ENCODE peak calls at places on chromosomes 4 and X, in eight cellular contexts. Q, H, E, Z, N, U, B and C are unnamed samples.

GRCh38 chrX:130098202-130098552 is 12.1 kb downstream of the ELF4 start:
- DNase-seq in Q (no peak), H (no peak), E (no peak), Z (no peak), N (no peak), U (no peak), B (no peak), C (no peak)

GRCh38 chrX:68648960-68649359 is 1.5 kb downstream of the STARD8 start:
- DNase-seq in Q (no peak), H (no peak), E (no peak), Z (no peak), N (no peak), U (no peak), B (no peak), C (no peak)

GRCh38 chr4:127212701-127213100 is 420.1 kb upstream of the INTU start:
- DNase-seq in Q (no peak), H (no peak), E (no peak), Z (no peak), N (no peak), U (no peak), B (no peak), C (no peak)

GRCh38 chr4:128600996-128601857 is 208.3 kb upstream of the JADE1 start:
- DNase-seq in Q (no peak), H (no peak), E (peak; percentile 43), Z (peak; percentile 94), N (peak; percentile 70), U (peak; percentile 99), B (peak; percentile 80), C (peak; percentile 43)

GRCh38 chr4:81724925-81725329 is 253.2 kb upstream of the RASGEF1B start:
- DNase-seq in Q (peak; percentile 17), H (no peak), E (peak; percentile 34), Z (peak; percentile 46), N (peak; percentile 84), U (peak; percentile 18), B (peak; percentile 23), C (no peak)

GRCh38 chr4:119314356-119314755 is 7.6 kb downstream of the FABP2 start:
- DNase-seq in Q (no peak), H (peak; percentile 38), E (peak; percentile 53), Z (no peak), N (no peak), U (peak; percentile 68), B (no peak), C (no peak)

GRCh38 chr4:86338521-86338920 is 21.3 kb downstream of the MAPK10 start:
- DNase-seq in Q (no peak), H (no peak), E (no peak), Z (no peak), N (no peak), U (peak; percentile 23), B (no peak), C (no peak)

GRCh38 chrX:154840856-154841255 is 6.4 kb upstream of the SMIM9 start:
- DNase-seq in Q (no peak), H (peak; percentile 37), E (peak; percentile 60), Z (no peak), N (no peak), U (peak; percentile 75), B (peak; percentile 13), C (no peak)

GRCh38 chr4:174935607-174936006 is 17.4 kb downstream of the ADAM29 start:
- DNase-seq in Q (no peak), H (no peak), E (no peak), Z (no peak), N (no peak), U (no peak), B (no peak), C (no peak)

GRCh38 chr4:89539374-89539773 is 231.8 kb upstream of the GPRIN3 start:
- DNase-seq in Q (no peak), H (no peak), E (no peak), Z (peak; percentile 84), N (no peak), U (peak; percentile 67), B (no peak), C (no peak)

GRCh38 chrX:150454508-150455219 is 91.5 kb downstream of the MAMLD1 start:
- DNase-seq in Q (no peak), H (no peak), E (no peak), Z (no peak), N (no peak), U (no peak), B (no peak), C (no peak)

GRCh38 chr4:3112241-3112978 is 37.9 kb downstream of the HTT start:
- DNase-seq in Q (no peak), H (no peak), E (no peak), Z (no peak), N (no peak), U (no peak), B (no peak), C (no peak)
- H3K27ac ChIP-seq in Q (no peak overlapping the region), H (no peak overlapping the region), E (peak overlapping the region; percentile 3), Z (no peak overlapping the region), N (peak overlapping the region; percentile 38), U (no peak overlapping the region), B (no peak overlapping the region), C (no peak overlapping the region)

GRCh38 chr4:123672987-123673386 is 276.4 kb downstream of the SPRY1 start:
- DNase-seq in Q (no peak), H (no peak), E (peak; percentile 27), Z (no peak), N (no peak), U (peak; percentile 50), B (no peak), C (no peak)
- H3K9me3 ChIP-seq in Q (no peaks in the 10 kb centered on the region), H (no peaks in the 10 kb centered on the region), E (no peaks in the 10 kb centered on the region), Z (no peaks in the 10 kb centered on the region), N (no peaks in the 10 kb centered on the region), U (no peaks in the 10 kb centered on the region), B (no peaks in the 10 kb centered on the region), C (no peaks in the 10 kb centered on the region)

GRCh38 chr4:53477038-53477565 is 99.7 kb downstream of the FIP1L1 start:
- DNase-seq in Q (no peak), H (no peak), E (no peak), Z (no peak), N (no peak), U (no peak), B (no peak), C (no peak)
- H3K4me3 ChIP-seq in Q (no peak overlapping the region), H (no peak overlapping the region), E (no peak overlapping the region), Z (no peak overlapping the region), N (no peak overlapping the region), U (no peak overlapping the region), B (no peak overlapping the region), C (no peak overlapping the region)

GRCh38 chrX:1536712-1537030 is 314 bp downstream of the P2RY8 start:
- DNase-seq in Q (no peak), H (no peak), E (no peak), Z (no peak), N (no peak), U (no peak), B (no peak), C (no peak)
- H3K27ac ChIP-seq in Q (peak overlapping the region; percentile 91), H (peak overlapping the region; percentile 78), E (no peak overlapping the region), Z (peak overlapping the region; percentile 84), N (peak overlapping the region; percentile 25), U (no peak overlapping the region), B (peak overlapping the region; percentile 74), C (peak overlapping the region; percentile 13)

DNA sequence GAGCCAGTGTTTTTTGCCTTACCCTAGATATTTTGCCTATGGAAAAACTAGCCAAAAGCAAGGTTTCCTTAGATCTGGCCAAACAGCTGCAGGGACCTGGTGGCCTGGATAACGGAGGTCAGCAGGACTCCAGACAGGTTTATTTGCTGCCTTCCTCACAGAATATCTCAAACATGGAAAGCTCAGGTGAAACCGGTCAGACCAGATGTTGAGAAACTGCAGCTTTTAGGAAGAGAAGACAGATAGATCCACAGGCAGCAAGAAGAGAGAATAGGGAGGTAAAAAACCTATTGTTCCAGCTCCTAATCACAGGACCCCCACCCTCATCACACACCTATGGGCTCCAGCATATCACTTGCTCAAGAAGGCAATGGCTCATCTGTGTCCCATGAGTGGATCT is 16.2 kb downstream of the SLC16A2 start:
- DNase-seq in Q (no peak), H (no peak), E (no peak), Z (no peak), N (no peak), U (no peak), B (no peak), C (no peak)
- H3K9me3 ChIP-seq in Q (no peaks in the 10 kb centered on the region), H (no peaks in the 10 kb centered on the region), E (no peaks in the 10 kb centered on the region), Z (no peaks in the 10 kb centered on the region), N (no peaks in the 10 kb centered on the region), U (no peaks in the 10 kb centered on the region), B (no peaks in the 10 kb centered on the region), C (no peaks in the 10 kb centered on the region)

GRCh38 chr4:93829531-93830089 is 1.1 kb downstream of the ATOH1 start:
- DNase-seq in Q (no peak), H (no peak), E (no peak), Z (no peak), N (no peak), U (no peak), B (no peak), C (no peak)
- H3K4me3 ChIP-seq in Q (no peak overlapping the region), H (no peak overlapping the region), E (peak overlapping the region; percentile 37), Z (no peak overlapping the region), N (no peak overlapping the region), U (peak overlapping the region; percentile 37), B (no peak overlapping the region), C (peak overlapping the region; percentile 71)

DNA sequence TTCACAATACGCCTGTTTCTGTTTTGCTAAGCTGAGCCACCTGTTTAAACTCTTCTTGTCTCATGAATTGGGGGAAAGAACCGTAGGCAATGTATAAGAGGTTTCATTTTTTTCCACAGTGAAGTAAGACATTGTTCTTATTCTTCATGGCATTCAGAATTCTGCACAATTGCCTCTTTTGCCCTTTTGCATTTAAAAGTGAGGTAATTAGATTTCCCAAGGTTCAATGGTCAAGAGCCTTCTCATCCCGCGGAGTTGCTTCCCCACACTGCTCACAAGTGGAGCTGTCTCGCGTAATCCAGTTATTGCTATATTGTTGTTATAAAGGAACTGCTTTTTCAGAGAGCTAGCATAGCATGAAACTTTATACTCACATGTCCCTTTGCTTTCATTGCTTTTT is 90.8 kb upstream of the SPRY1 start:
- DNase-seq in Q (no peak), H (no peak), E (no peak), Z (no peak), N (no peak), U (no peak), B (no peak), C (no peak)
- H3K27ac ChIP-seq in Q (no peak overlapping the region), H (no peak overlapping the region), E (no peak overlapping the region), Z (no peak overlapping the region), N (no peak overlapping the region), U (no peak overlapping the region), B (no peak overlapping the region), C (no peak overlapping the region)